ENCODE peak calls at places on chromosomes 1 and 21, in seven cellular contexts. U is T-helper 1 cell; V is progenitor cell of endocrine pancreas; F is stimulated activated CD4-positive, alpha-beta T cell treated with anti-CD3 and anti-CD28 coated beads, TNF-alpha, amount 100 ng/mL, for 24 hours; O is activated CD8-positive, alpha-beta T cell treated with anti-CD3 and anti-CD28 coated beads, Interleukin-2, amount 10 ng/mL, durations not matched to agents 7 days and 5 days; B is endothelial cell; N is GDM1. P is an unnamed sample.

GRCh38 chr1:38918568-38918967 is 23.1 kb downstream of the RHBDL2 start:
- DNase-seq in N (no peak), U (no peak), O (no peak), B (no peak), V (no peak), F (no peak), P (no peak)

GRCh38 chr1:14650951-14651350 is 52.5 kb downstream of the KAZN start:
- DNase-seq in U (no peak), O (no peak), N (no peak), V (no peak), F (no peak), B (no peak), P (no peak)

GRCh38 chr1:66758247-66758755 is 6.0 kb downstream of the DYNLT5 start:
- DNase-seq in F (no peak), U (no peak), B (no peak), V (no peak), N (no peak), O (no peak), P (peak; percentile 80)

GRCh38 chr1:157357111-157357510 is 195.2 kb downstream of the FCRL5 start:
- DNase-seq in O (no peak), U (no peak), V (no peak), B (no peak), N (no peak), F (no peak), P (no peak)

GRCh38 chr21:32456497-32456918 is 44.0 kb downstream of the EVA1C start:
- DNase-seq in F (no peak), V (no peak), N (no peak), O (no peak), U (no peak), B (no peak), P (no peak)

GRCh38 chr1:153735090-153735420 is 7.2 kb downstream of the INTS3 start:
- DNase-seq in N (no peak), F (no peak), U (no peak), B (no peak), V (no peak), O (no peak), P (no peak)

GRCh38 chr1:201554167-201554600 is 15.3 kb downstream of the NAV1 start:
- DNase-seq in O (no peak), N (no peak), V (no peak), F (no peak), B (no peak), U (no peak), P (no peak)

GRCh38 chr1:239811211-239811902 is 280.3 kb upstream of the FMN2 start:
- DNase-seq in N (no peak), B (no peak), U (no peak), V (no peak), O (peak; percentile 23), F (no peak), P (no peak)

GRCh38 chr1:24896596-24897262 is 33.3 kb downstream of the RUNX3 start:
- DNase-seq in U (no peak), V (no peak), N (no peak), F (no peak), B (no peak), O (peak; percentile 27), P (no peak)

GRCh38 chr21:45306453-45306831 is 18.7 kb upstream of the POFUT2 start:
- DNase-seq in F (no peak), N (no peak), O (no peak), U (no peak), B (no peak), V (no peak), P (no peak)

GRCh38 chr1:20480261-20481157 is 5.5 kb downstream of the CAMK2N1 start:
- DNase-seq in B (no peak), N (no peak), O (no peak), F (no peak), U (no peak), V (peak; percentile 39), P (no peak)

GRCh38 chr1:1833916-1834325 is 55.7 kb upstream of the NADK start:
- DNase-seq in B (no peak), V (no peak), U (no peak), N (no peak), F (no peak), O (no peak), P (no peak)

GRCh38 chr1:30600258-30600657 is 123.1 kb downstream of the MATN1 start:
- DNase-seq in F (no peak), U (no peak), N (no peak), B (no peak), O (no peak), V (no peak), P (no peak)

GRCh38 chr1:174160109-174160473 is 771 bp downstream of the RABGAP1L start:
- DNase-seq in U (peak; percentile 13), O (no peak), N (peak; percentile 28), V (peak; percentile 10), B (peak; percentile 28), F (no peak), P (peak; percentile 85)

GRCh38 chr1:11692899-11693590 is 1.5 kb downstream of the DRAXIN start:
- DNase-seq in V (no peak), F (peak; percentile 10), N (no peak), U (no peak), O (peak; percentile 74), B (no peak), P (peak; percentile 57)

GRCh38 chr1:87760100-87760499 is 431.4 kb downstream of the LMO4 start:
- DNase-seq in O (no peak), N (no peak), F (no peak), B (no peak), U (no peak), V (no peak), P (no peak)

GRCh38 chr1:115426271-115426771 is 88.3 kb upstream of the NGF start:
- DNase-seq in N (peak; percentile 12), B (peak; percentile 17), O (no peak), V (no peak), F (no peak), U (no peak), P (no peak)

GRCh38 chr1:63509718-63510117 is 13.3 kb downstream of the ITGB3BP start:
- DNase-seq in O (no peak), F (no peak), N (no peak), U (no peak), V (no peak), B (no peak), P (no peak)

GRCh38 chr1:62076286-62076685 is 118.4 kb upstream of the L1TD1 start:
- DNase-seq in B (no peak), O (no peak), N (no peak), U (no peak), V (no peak), F (no peak), P (peak; percentile 22)

GRCh38 chr1:18511469-18511997 is 30.8 kb downstream of the KLHDC7A start:
- DNase-seq in V (no peak), F (no peak), U (no peak), O (no peak), B (no peak), N (no peak), P (no peak)

GRCh38 chr1:211579434-211580302 is 707 bp upstream of the SLC30A1 start:
- DNase-seq in U (no peak), V (no peak), N (peak; percentile 73), O (peak; percentile 85), B (peak; percentile 60), F (no peak), P (peak; percentile 87)

GRCh38 chr1:8182034-8182761 is 135.7 kb upstream of the SLC45A1 start:
- DNase-seq in F (no peak), U (no peak), V (no peak), O (no peak), B (no peak), N (no peak), P (no peak)

GRCh38 chr1:6554907-6555778 is at the start of gene TAS1R1:
- DNase-seq in B (no peak), O (no peak), U (no peak), N (no peak), F (no peak), V (no peak), P (no peak)

GRCh38 chr1:37255111-37255795 is 219.1 kb upstream of the ZC3H12A start:
- DNase-seq in U (no peak), B (peak; percentile 86), V (peak; percentile 79), N (no peak), F (no peak), O (peak; percentile 41), P (peak; percentile 86)

GRCh38 chr1:53586765-53587164 is 127.6 kb downstream of the DMRTB1 start:
- DNase-seq in F (no peak), N (no peak), V (no peak), O (no peak), U (no peak), B (no peak), P (no peak)

GRCh38 chr1:245953876-245954660 is 553.0 kb downstream of the SMYD3 start:
- DNase-seq in B (no peak), N (no peak), F (no peak), U (no peak), O (peak; percentile 33), V (no peak), P (no peak)

GRCh38 chr1:215636258-215636965 is 69.3 kb downstream of the KCTD3 start:
- DNase-seq in N (no peak), F (no peak), U (no peak), V (no peak), B (no peak), O (no peak), P (no peak)

GRCh38 chr1:115337633-115338456 is at the start of gene NGF:
- DNase-seq in F (no peak), V (peak; percentile 45), B (peak; percentile 40), O (no peak), U (no peak), N (no peak), P (no peak)

GRCh38 chr21:35390013-35390776 is 341.1 kb upstream of the RUNX1 start:
- DNase-seq in B (no peak), F (no peak), N (no peak), V (no peak), O (no peak), U (no peak), P (no peak)

GRCh38 chr1:223129229-223129851 is 13.7 kb downstream of the TLR5 start:
- DNase-seq in F (no peak), N (no peak), V (peak; percentile 83), B (peak; percentile 91), O (peak; percentile 63), U (peak; percentile 45), P (peak; percentile 87)

GRCh38 chr1:160949881-160950280 is 4.7 kb downstream of the ITLN2 start:
- DNase-seq in O (no peak), B (no peak), N (no peak), V (no peak), U (no peak), F (no peak), P (no peak)

GRCh38 chr1:43373034-43373940 is 5.5 kb upstream of the ELOVL1 start:
- DNase-seq in O (no peak), U (no peak), F (no peak), V (no peak), B (no peak), N (no peak), P (no peak)

GRCh38 chr1:181504294-181505115 is 21.2 kb downstream of the CACNA1E start:
- DNase-seq in O (no peak), F (no peak), N (peak; percentile 23), V (no peak), U (no peak), B (peak; percentile 37), P (peak; percentile 65)